ENCODE peak calls at places on chromosomes 7 and 10, in four cellular contexts. O is foreskin fibroblast, B is WTC11, K is AG04450. D is an unnamed sample.

GRCh38 chr7:149866817-149867447 is 6.8 kb upstream of the ATP6V0E2 start:
- DNase-seq in O (peak), B (no peak), K (peak), D (no peak)

GRCh38 chr10:61937631-61938284 is 36.3 kb downstream of the ARID5B start:
- DNase-seq in O (peak), B (no peak), K (no peak), D (no peak)

GRCh38 chr10:83553366-83553765 is 585.9 kb upstream of the GHITM start:
- DNase-seq in O (no peak), B (no peak), K (no peak), D (peak)

GRCh38 chr10:1465421-1465902 is 271.9 kb downstream of the ADARB2 start:
- DNase-seq in O (no peak), B (no peak), K (no peak), D (no peak)

GRCh38 chr10:17001961-17002749 is 127.5 kb downstream of the CUBN start:
- DNase-seq in O (peak), B (no peak), K (peak), D (no peak)

GRCh38 chr7:135207739-135208416 is 3.4 kb downstream of the WDR91 start:
- DNase-seq in O (no peak), B (no peak), K (no peak), D (peak)

GRCh38 chr7:99451936-99452335 is 13.2 kb downstream of the CPSF4 start:
- DNase-seq in O (no peak), B (no peak), K (no peak), D (no peak)

GRCh38 chr10:69214666-69215131 is 5.4 kb upstream of the HKDC1 start:
- DNase-seq in O (no peak), B (no peak), K (no peak), D (no peak)

GRCh38 chr7:28435732-28436378 is 23.5 kb downstream of the CREB5 start:
- DNase-seq in O (no peak), B (no peak), K (no peak), D (no peak)

GRCh38 chr7:47739301-47739870 is 157.5 kb upstream of the TNS3 start:
- DNase-seq in O (no peak), B (no peak), K (no peak), D (no peak)

GRCh38 chr7:55309040-55309991 is 55.8 kb upstream of the LANCL2 start:
- DNase-seq in O (no peak), B (no peak), K (no peak), D (no peak)

GRCh38 chr10:70132098-70133029 is at the start of gene AIFM2:
- DNase-seq in O (peak), B (peak), K (no peak), D (no peak)

GRCh38 chr7:33530664-33531063 is 374.7 kb upstream of the BMPER start:
- DNase-seq in O (peak), B (no peak), K (no peak), D (no peak)

GRCh38 chr10:132790934-132791829 is 5.2 kb upstream of the NKX6-2 start:
- DNase-seq in O (no peak), B (no peak), K (no peak), D (no peak)

GRCh38 chr7:94062372-94062771 is 58.2 kb upstream of the BET1 start:
- DNase-seq in O (peak), B (no peak), K (no peak), D (no peak)

GRCh38 chr10:118042827-118043242 is 3.9 kb downstream of the RAB11FIP2 start:
- DNase-seq in O (peak), B (no peak), K (no peak), D (no peak)

GRCh38 chr10:16777473-16778370 is 39.5 kb downstream of the RSU1 start:
- DNase-seq in O (peak), B (no peak), K (peak), D (peak)

GRCh38 chr7:3028071-3028766 is 15.4 kb downstream of the CARD11 start:
- DNase-seq in O (peak), B (no peak), K (no peak), D (peak)

GRCh38 chr10:97567891-97568290 is 4.7 kb upstream of the ANKRD2 start:
- DNase-seq in O (no peak), B (no peak), K (no peak), D (no peak)

GRCh38 chr7:50795253-50795652 is 12.6 kb upstream of the GRB10 start:
- DNase-seq in O (no peak), B (no peak), K (no peak), D (no peak)
- TF ChIP-seq CTCF in O (no peak), B (no peak), K (no peak), D (no peak)

DNA sequence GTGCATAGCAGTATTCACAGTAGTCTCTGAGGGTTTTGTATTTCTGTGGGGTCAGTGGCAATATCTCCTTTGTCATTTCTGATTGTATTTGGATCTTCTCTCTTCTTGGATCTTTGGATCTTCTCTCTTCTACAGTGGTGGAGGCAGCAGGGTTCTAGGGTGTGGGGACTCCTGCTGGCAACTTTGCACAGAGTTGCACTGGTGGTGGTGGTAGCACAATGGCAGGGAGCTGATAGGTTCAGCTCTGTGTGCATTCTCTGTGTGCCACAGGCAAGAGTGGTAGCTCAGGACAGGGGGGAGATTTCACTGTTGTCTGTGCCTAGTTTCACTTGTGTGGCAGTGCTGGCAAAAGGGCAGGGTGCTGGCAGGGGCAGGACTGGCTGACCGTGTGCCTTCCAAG is 35.1 kb upstream of the PRSS37 start:
- DNase-seq in O (no peak), B (no peak), K (no peak), D (no peak)
- TF ChIP-seq CTCF in O (no peak), B (no peak), K (no peak), D (no peak)

DNA sequence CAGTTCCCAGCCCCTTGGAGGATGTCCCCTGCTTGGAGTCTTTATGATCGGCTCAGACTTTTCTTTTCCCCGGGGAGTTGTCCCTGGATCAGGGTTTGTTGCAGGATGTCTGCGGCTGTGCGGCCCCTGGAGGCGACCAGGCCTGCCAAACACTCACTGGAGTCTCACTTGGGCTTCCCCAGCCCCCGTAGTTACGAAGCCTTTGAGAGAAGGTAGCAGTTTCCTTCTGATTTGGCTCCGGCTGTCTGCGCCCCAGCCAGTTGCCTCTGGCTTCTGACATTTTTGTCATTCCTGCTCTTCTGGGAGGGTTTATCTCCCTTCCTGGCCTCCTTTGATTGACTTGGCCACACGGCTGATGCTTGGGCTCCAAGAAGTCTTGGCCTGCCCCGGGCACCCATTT is 16.1 kb downstream of the COL26A1 start:
- DNase-seq in O (peak), B (peak), K (no peak), D (no peak)
- TF ChIP-seq CTCF in O (no peak), B (no peak), K (no peak), D (no peak)

GRCh38 chr10:5283305-5284158 is 81.2 kb upstream of the UCN3 start:
- DNase-seq in O (peak), B (peak), K (peak), D (peak)
- TF ChIP-seq CTCF in O (peak), B (peak), K (peak), D (peak)

GRCh38 chr7:92765725-92766124 is 70.6 kb downstream of the CDK6 start:
- DNase-seq in O (peak), B (no peak), K (no peak), D (no peak)

GRCh38 chr7:92762853-92763252 is 73.5 kb downstream of the CDK6 start:
- DNase-seq in O (no peak), B (no peak), K (no peak), D (no peak)

GRCh38 chr7:92766461-92767003 is 69.8 kb downstream of the CDK6 start:
- DNase-seq in O (peak), B (no peak), K (no peak), D (no peak)

GRCh38 chr7:92761391-92762098 is 74.8 kb downstream of the CDK6 start:
- DNase-seq in O (no peak), B (no peak), K (no peak), D (no peak)

GRCh38 chr7:92763636-92764423 is 72.5 kb downstream of the CDK6 start:
- DNase-seq in O (peak), B (peak), K (no peak), D (peak)
- TF ChIP-seq CTCF in O (no peak), B (no peak), K (no peak), D (peak)

GRCh38 chr7:92717601-92717981 is 118.8 kb downstream of the CDK6 start:
- DNase-seq in O (no peak), B (no peak), K (no peak), D (no peak)

GRCh38 chr7:92717982-92718716 is 118.2 kb downstream of the CDK6 start:
- DNase-seq in O (no peak), B (no peak), K (no peak), D (no peak)

GRCh38 chr7:92722541-92722940 is 113.8 kb downstream of the CDK6 start:
- DNase-seq in O (no peak), B (no peak), K (no peak), D (no peak)

GRCh38 chr7:92723205-92723604 is 113.2 kb downstream of the CDK6 start:
- DNase-seq in O (peak), B (no peak), K (no peak), D (no peak)

DNA sequence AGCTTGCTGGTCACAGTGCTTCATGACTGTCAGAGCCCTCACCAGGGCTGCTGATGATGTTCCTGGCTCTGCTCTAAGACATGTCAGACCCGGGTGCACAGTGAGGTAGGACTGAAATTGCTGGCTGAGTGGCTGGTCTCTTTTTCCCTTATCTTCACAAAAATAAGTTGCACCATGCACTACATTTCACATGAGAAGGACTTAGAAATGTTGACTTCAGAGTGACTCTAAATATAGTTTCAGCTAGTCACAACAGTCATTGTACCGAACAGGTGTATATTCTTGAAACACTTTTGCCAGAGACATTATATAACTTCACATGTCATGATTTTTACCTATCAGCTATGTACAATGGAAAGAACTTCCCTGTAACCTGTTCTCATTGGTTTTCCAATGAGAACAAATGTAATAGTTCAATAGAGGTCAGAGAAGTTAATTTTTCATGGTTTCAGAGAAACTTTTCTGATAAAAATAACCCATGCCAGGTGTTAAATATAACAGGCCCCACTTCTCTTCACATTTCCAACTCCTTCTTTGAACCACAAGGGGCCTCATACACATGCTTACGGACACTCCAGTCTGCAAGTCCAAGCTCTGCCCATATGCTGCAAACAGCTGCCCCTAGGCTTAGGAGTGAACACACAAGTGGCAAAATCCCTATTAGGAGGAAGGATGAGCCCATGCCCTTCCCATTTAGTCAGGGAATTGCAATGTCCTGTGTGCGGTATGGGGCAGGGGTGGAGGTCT is 115.6 kb downstream of the CDK6 start:
- DNase-seq in O (no peak), B (no peak), K (no peak), D (no peak)
- TF ChIP-seq CTCF in O (no peak), B (no peak), K (no peak), D (no peak)

GRCh38 chr10:59880976-59881510 is 25.3 kb downstream of the CCDC6 start:
- DNase-seq in O (no peak), B (no peak), K (no peak), D (no peak)

GRCh38 chr10:59881640-59882039 is 24.7 kb downstream of the CCDC6 start:
- DNase-seq in O (no peak), B (no peak), K (no peak), D (no peak)

GRCh38 chr10:59879363-59879935 is 26.9 kb downstream of the CCDC6 start:
- DNase-seq in O (no peak), B (no peak), K (no peak), D (no peak)

GRCh38 chr10:59878915-59879314 is 27.4 kb downstream of the CCDC6 start:
- DNase-seq in O (no peak), B (no peak), K (no peak), D (no peak)

GRCh38 chr10:59880019-59880717 is 26.2 kb downstream of the CCDC6 start:
- DNase-seq in O (no peak), B (no peak), K (no peak), D (no peak)
- TF ChIP-seq CTCF in O (no peak), B (no peak), K (no peak), D (peak)

GRCh38 chr7:104111294-104111693 is 96.5 kb downstream of the ORC5 start:
- DNase-seq in O (no peak), B (no peak), K (no peak), D (no peak)

GRCh38 chr7:104106106-104106505 is 101.7 kb downstream of the ORC5 start:
- DNase-seq in O (peak), B (no peak), K (no peak), D (no peak)
- TF ChIP-seq CTCF in O (peak), B (no peak), K (peak), D (peak)

GRCh38 chr10:13998090-13998838 is 332.5 kb downstream of the FRMD4A start:
- DNase-seq in O (no peak), B (no peak), K (no peak), D (no peak)

GRCh38 chr10:13993169-13993568 is 337.6 kb downstream of the FRMD4A start:
- DNase-seq in O (peak), B (no peak), K (peak), D (peak)

GRCh38 chr10:13997650-13998049 is 333.1 kb downstream of the FRMD4A start:
- DNase-seq in O (no peak), B (no peak), K (no peak), D (no peak)

GRCh38 chr10:13993634-13994033 is 337.1 kb downstream of the FRMD4A start:
- DNase-seq in O (no peak), B (no peak), K (no peak), D (no peak)

GRCh38 chr10:13994932-13995331 is 335.8 kb downstream of the FRMD4A start:
- DNase-seq in O (no peak), B (no peak), K (no peak), D (no peak)
- TF ChIP-seq CTCF in O (no peak), B (no peak), K (no peak), D (peak)